ENCODE peak calls at places on chromosomes 7 and 10, in ten cellular contexts. S is cardiac muscle cell; O is PC-9; X is CD8-positive, alpha-beta T cell; J is lung; Z is colonic mucosa; V is caudate nucleus; H is fibroblast of lung; E is transverse colon; C is CD8-positive, alpha-beta memory T cell. P is an unnamed sample.

GRCh38 chr10:112774210-112774609 is 175.8 kb upstream of the TCF7L2 start:
- DNase-seq in Z (no peak), E (no peak), V (no peak), X (no peak), J (no peak), H (no peak), S (no peak), C (no peak), O (no peak), P (no peak)

GRCh38 chr7:51013218-51013786 is 230.6 kb upstream of the GRB10 start:
- DNase-seq in E (no peak), H (no peak), O (no peak), S (peak), X (no peak), Z (no peak), C (no peak), V (no peak), J (peak), P (no peak)

GRCh38 chr10:92559051-92559450 is 14.8 kb downstream of the IDE start:
- DNase-seq in X (no peak), O (no peak), H (no peak), V (no peak), S (no peak), E (no peak), Z (no peak), J (no peak), C (no peak), P (no peak)

GRCh38 chr7:98251251-98251843 is 685 bp downstream of the TECPR1 start:
- DNase-seq in X (peak), O (peak), Z (peak), S (no peak), V (peak), C (peak), J (no peak), E (peak), H (peak), P (no peak)

GRCh38 chr10:133258818-133259602 is 17.7 kb downstream of the ADAM8 start:
- DNase-seq in V (no peak), E (peak), X (peak), H (peak), Z (peak), J (peak), O (peak), C (peak), S (peak), P (peak)

GRCh38 chr10:58672855-58673254 is 160.2 kb downstream of the BICC1 start:
- DNase-seq in X (no peak), Z (no peak), C (no peak), V (no peak), H (no peak), O (no peak), J (no peak), E (no peak), S (peak), P (no peak)

GRCh38 chr10:32174349-32174893 is 118.2 kb upstream of the KIF5B start:
- DNase-seq in E (no peak), O (no peak), Z (no peak), X (no peak), H (no peak), V (no peak), C (no peak), S (no peak), J (no peak), P (no peak)

GRCh38 chr10:70320751-70321150 is 36.9 kb upstream of the NPFFR1 start:
- DNase-seq in X (no peak), S (no peak), O (no peak), E (no peak), C (no peak), J (no peak), V (no peak), Z (no peak), H (no peak), P (no peak)

GRCh38 chr7:22867589-22867988 is 44.9 kb upstream of the TOMM7 start:
- DNase-seq in S (no peak), C (no peak), Z (no peak), V (no peak), E (no peak), O (no peak), J (no peak), X (no peak), H (no peak), P (no peak)

GRCh38 chr7:4958477-4959301 is at the start of gene MMD2:
- DNase-seq in X (no peak), C (no peak), V (no peak), O (no peak), H (no peak), E (no peak), Z (no peak), S (no peak), J (no peak), P (no peak)

GRCh38 chr10:34124522-34125035 is 690.5 kb downstream of the PARD3 start:
- DNase-seq in S (peak), Z (no peak), V (no peak), J (peak), X (no peak), E (no peak), H (peak), C (no peak), O (peak), P (no peak)

GRCh38 chr7:127733976-127734375 is 82.0 kb downstream of the SND1 start:
- DNase-seq in Z (no peak), X (no peak), V (no peak), S (peak), J (no peak), O (no peak), C (no peak), H (peak), E (no peak), P (no peak)

GRCh38 chr7:111080495-111081105 is 10.3 kb upstream of the LRRN3 start:
- DNase-seq in S (no peak), J (no peak), Z (no peak), H (no peak), E (no peak), V (no peak), C (no peak), X (no peak), O (no peak), P (no peak)

GRCh38 chr10:5468262-5469106 is 30.9 kb downstream of the CALML5 start:
- DNase-seq in O (no peak), C (no peak), J (no peak), X (no peak), S (no peak), Z (peak), E (no peak), H (no peak), V (no peak), P (no peak)

GRCh38 chr7:51301806-51302205 is 14.8 kb downstream of the COBL start:
- DNase-seq in X (no peak), E (no peak), H (no peak), V (no peak), O (no peak), Z (peak), J (no peak), S (no peak), C (no peak), P (no peak)

GRCh38 chr7:25852249-25852994 is 299.6 kb upstream of the NFE2L3 start:
- DNase-seq in Z (peak), C (no peak), E (peak), H (no peak), V (no peak), X (no peak), O (no peak), S (peak), J (no peak), P (no peak)

GRCh38 chr7:29893351-29894005 is 87.2 kb downstream of the WIPF3 start:
- DNase-seq in H (no peak), C (no peak), X (no peak), E (no peak), J (no peak), S (no peak), Z (no peak), O (no peak), V (no peak), P (no peak)

GRCh38 chr7:139679731-139680594 is 97.8 kb downstream of the HIPK2 start:
- DNase-seq in H (peak), O (no peak), Z (no peak), S (no peak), C (no peak), V (no peak), J (no peak), E (no peak), X (no peak), P (no peak)

GRCh38 chr7:135634191-135634878 is 28.0 kb upstream of the STMP1 start:
- DNase-seq in J (no peak), S (no peak), E (no peak), O (no peak), H (no peak), X (no peak), V (no peak), C (no peak), Z (no peak), P (no peak)
- H3K27ac ChIP-seq in J (no peak), S (no peak), E (no peak), O (no peak), H (no peak), X (no peak), V (no peak), C (no peak), Z (no peak), P (no peak)

GRCh38 chr7:152025077-152025936 is at the start of gene GALNT11:
- DNase-seq in E (peak), C (peak), V (peak), H (peak), J (peak), Z (peak), O (peak), S (peak), X (peak), P (peak)
- H3K27ac ChIP-seq in E (peak), C (peak), V (peak), H (peak), J (peak), Z (peak), O (no peak), S (peak), X (peak), P (peak)

DNA sequence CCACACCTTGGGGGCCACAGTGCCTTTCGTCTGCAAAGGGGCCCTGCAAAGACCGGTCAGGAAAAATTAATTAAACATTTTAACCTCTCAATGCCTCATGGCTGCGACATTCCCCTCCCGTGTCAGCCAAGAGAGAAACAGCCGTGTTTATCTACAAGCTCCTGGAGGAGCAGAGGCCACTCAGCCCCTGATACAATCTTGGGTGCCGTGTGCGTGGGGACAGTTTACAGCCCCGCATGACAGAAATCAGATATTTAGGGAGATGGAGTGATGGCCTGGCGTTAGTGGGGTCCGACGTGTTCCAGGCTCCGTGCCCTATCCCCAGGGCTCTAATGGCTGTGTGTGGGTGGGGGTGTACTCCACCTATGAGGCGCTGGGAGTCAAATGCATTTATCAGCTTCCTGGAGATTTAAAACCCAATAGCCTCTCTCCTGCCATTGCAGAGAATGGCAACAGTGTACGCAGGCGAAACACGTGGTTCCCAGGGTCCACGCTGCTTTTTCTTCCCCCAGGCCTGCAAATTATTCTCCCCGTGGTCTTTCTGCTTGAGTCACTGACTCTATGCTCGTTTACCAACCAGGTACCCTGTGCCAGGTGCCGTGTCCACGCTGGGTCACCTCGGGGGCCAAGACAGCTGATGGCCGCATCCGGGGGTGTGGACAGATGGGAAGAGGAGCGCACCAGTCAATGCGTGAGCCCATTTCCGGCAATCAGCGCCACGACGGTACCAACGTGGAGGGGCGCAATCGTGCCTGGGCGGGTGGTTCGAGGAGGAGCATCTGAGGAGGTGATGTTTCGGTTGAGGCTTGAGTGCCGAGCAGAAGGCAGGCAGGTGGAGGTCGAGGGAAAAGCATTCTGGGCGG is 26.6 kb upstream of the PSMG3 start:
- DNase-seq in X (no peak), Z (no peak), O (no peak), H (no peak), J (no peak), C (no peak), E (no peak), V (no peak), S (no peak), P (no peak)
- H3K27ac ChIP-seq in X (no peak), Z (no peak), O (no peak), H (no peak), J (no peak), C (no peak), E (no peak), V (no peak), S (no peak), P (no peak)

GRCh38 chr10:9987197-9987596 is 1030.5 kb upstream of the CELF2 start:
- DNase-seq in E (no peak), O (no peak), X (no peak), C (no peak), V (no peak), J (no peak), S (no peak), H (no peak), Z (no peak), P (no peak)
- H3K27ac ChIP-seq in E (no peak), O (no peak), X (no peak), C (no peak), V (no peak), J (no peak), S (no peak), H (no peak), Z (no peak), P (no peak)

GRCh38 chr7:102425639-102426267 is 7.6 kb upstream of the ORAI2 start:
- DNase-seq in C (peak), O (no peak), H (no peak), V (no peak), X (peak), E (peak), S (no peak), Z (peak), J (peak), P (no peak)
- H3K27ac ChIP-seq in C (peak), O (no peak), H (no peak), V (peak), X (peak), E (peak), S (no peak), Z (peak), J (peak), P (peak)

GRCh38 chr10:117568226-117568625 is 25.7 kb downstream of the EMX2 start:
- DNase-seq in V (no peak), E (no peak), X (no peak), J (no peak), Z (no peak), C (no peak), S (no peak), O (no peak), H (no peak), P (no peak)
- H3K27ac ChIP-seq in V (no peak), E (no peak), X (no peak), J (no peak), Z (no peak), C (no peak), S (no peak), O (no peak), H (no peak), P (no peak)

GRCh38 chr7:131633342-131633843 is 77.0 kb upstream of the PODXL start:
- DNase-seq in V (no peak), H (peak), Z (no peak), J (no peak), E (no peak), C (no peak), S (peak), O (peak), X (no peak), P (no peak)
- H3K27ac ChIP-seq in V (no peak), H (no peak), Z (no peak), J (peak), E (no peak), C (no peak), S (peak), O (peak), X (no peak), P (no peak)

P was measured in substantia nigra.